ENCODE peak calls at places on chromosome 4, in four cellular contexts. T, U, C and W are unnamed samples.

GRCh38 chr4:56799824-56800756 is 21.4 kb downstream of the SPINK2 start:
- DNase-seq in T (peak), C (peak), U (peak), W (peak)

GRCh38 chr4:102552781-102553180 is 51.6 kb downstream of the NFKB1 start:
- DNase-seq in C (no peak), U (no peak), T (no peak), W (no peak)

GRCh38 chr4:140271553-140271952 is 101.9 kb upstream of the SCOC start:
- DNase-seq in C (no peak), T (no peak), U (no peak), W (no peak)

GRCh38 chr4:84493092-84493850 is 5.8 kb downstream of the NKX6-1 start:
- DNase-seq in C (no peak), U (no peak), T (no peak), W (no peak)

GRCh38 chr4:76689079-76689817 is 208.7 kb downstream of the SOWAHB start:
- DNase-seq in T (no peak), U (no peak), C (no peak), W (peak)

GRCh38 chr4:101018836-101019235 is 328.5 kb downstream of the PPP3CA start:
- DNase-seq in C (peak), T (no peak), U (no peak), W (no peak)

GRCh38 chr4:55075823-55076418 is 49.5 kb downstream of the KDR start:
- DNase-seq in T (no peak), C (no peak), U (no peak), W (no peak)

GRCh38 chr4:71167083-71167482 is 171.7 kb upstream of the SLC4A4 start:
- DNase-seq in C (no peak), T (no peak), U (no peak), W (no peak)

GRCh38 chr4:78004270-78004669 is 52.9 kb upstream of the FRAS1 start:
- DNase-seq in T (no peak), U (no peak), C (no peak), W (no peak)

GRCh38 chr4:128525939-128526630 is 238.5 kb upstream of the PGRMC2 start:
- DNase-seq in C (no peak), T (no peak), U (no peak), W (no peak)

GRCh38 chr4:121477079-121477478 is 96.3 kb upstream of the QRFPR start:
- DNase-seq in U (no peak), C (no peak), T (no peak), W (no peak)

GRCh38 chr4:22077571-22077970 is 129.0 kb upstream of the KCNIP4 start:
- DNase-seq in C (no peak), U (no peak), T (no peak), W (no peak)

GRCh38 chr4:54484361-54484760 is 173.4 kb upstream of the KIT start:
- DNase-seq in U (no peak), T (no peak), C (no peak), W (no peak)

GRCh38 chr4:43244688-43245382 is 352.3 kb downstream of the GRXCR1 start:
- DNase-seq in U (no peak), C (peak), T (no peak), W (no peak)

GRCh38 chr4:147494301-147494700 is 13.4 kb downstream of the EDNRA start:
- DNase-seq in T (no peak), U (no peak), C (no peak), W (no peak)

GRCh38 chr4:82394896-82395295 is 21.1 kb upstream of the HNRNPD start:
- DNase-seq in C (no peak), T (peak), U (no peak), W (no peak)

DNA sequence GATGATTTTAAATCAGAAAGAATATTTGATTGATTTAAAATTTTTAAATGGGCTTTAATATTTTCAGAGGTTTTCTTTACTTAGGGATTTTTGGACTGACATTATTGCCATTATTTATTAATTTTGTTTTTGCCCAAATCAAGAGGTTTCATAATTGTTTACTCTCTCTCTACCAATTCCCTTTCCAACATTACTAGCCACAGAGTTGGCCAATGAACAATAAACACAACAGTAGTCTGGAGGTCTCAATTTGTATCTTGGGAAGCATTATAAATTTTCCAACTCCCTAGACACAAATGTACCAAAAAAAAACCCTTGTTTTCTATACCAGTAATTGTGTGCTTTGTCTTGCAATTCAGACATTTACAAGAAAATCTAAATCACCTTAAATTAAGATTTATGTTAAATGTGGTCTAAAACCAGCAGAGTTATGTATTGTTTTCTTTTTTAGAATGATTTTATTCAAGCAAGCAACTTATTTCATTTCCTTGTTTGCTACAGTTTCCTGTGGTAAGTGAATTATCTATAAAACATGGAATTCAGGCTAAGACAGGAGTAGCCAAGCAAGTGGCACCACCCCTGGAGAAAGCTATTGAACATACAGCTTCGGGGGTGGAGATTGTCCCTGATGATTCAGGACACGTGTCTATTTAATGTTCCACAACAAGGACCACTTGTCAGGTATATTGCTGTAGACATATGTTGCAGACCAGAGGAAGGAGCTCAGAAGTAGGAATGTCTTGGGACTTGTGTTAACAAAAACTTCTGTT is 622 bp downstream of the KLKB1 start:
- DNase-seq in T (no peak), C (no peak), U (no peak), W (no peak)
- TF ChIP-seq TARDBP in T (no peak), C (no peak), U (no peak), W (no peak)

DNA sequence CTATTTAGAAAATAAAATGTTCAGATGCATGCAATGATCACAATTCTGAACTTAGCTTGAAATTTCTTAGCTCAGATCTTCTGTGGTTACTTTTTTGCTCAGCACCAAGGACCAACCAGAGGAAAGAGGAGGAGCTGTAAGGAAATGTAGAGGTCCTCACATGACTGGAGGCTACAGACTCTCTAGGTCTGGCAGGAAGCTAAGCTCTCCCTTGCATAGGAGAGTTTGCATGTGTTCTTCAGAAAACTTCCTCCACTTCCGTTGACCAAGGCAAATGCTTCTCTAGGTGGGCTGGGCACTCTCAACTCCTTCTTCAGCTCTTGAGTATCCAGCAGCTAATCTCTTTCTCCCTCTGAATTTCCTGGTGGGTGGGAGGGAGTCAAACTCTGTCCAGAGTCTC is 119.6 kb downstream of the BTC start:
- DNase-seq in T (no peak), C (no peak), U (no peak), W (no peak)
- TF ChIP-seq TARDBP in T (no peak), C (no peak), U (no peak), W (no peak)

GRCh38 chr4:160877087-160877790 is 1286.6 kb downstream of the FSTL5 start:
- DNase-seq in U (no peak), T (peak), C (no peak), W (no peak)

DNA sequence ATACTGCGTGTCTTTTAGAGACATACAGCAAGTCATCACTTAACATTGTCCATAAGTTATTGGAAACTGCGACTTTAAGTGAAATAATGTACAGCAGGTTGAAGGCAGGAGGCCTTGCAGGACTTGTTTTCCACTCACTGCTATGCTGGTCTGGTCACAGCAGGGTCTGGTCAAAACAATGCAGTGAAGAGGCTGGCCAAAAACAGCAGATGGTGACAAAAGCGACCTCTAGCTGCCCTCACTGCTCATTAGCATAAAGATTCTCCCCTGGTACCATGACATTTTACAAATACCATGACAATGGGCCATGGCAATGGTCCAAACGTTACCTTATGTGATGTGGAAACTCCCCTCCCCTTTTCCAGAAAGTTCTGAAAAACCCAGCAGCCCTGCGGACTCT is 1283.6 kb downstream of the FSTL5 start:
- DNase-seq in T (no peak), U (no peak), C (no peak), W (no peak)
- TF ChIP-seq TARDBP in T (no peak), U (no peak), C (no peak), W (no peak)

GRCh38 chr4:107631568-107631967 is 88.5 kb downstream of the PAPSS1 start:
- DNase-seq in C (no peak), T (no peak), U (no peak), W (no peak)
- TF ChIP-seq TARDBP in C (no peak), T (no peak), U (no peak), W (no peak)